ENCODE peak calls at places on chromosomes 12 and 14, in seven cellular contexts. D is CD8-positive, alpha-beta memory T cell; O is spleen; I is neural progenitor cell; Z is ovary; A is lung; C is heart left ventricle. J is an unnamed sample.

GRCh38 chr14:104968153-104968527 is 10.0 kb downstream of the AHNAK2 start:
- DNase-seq in I (peak; percentile 63), O (peak; percentile 74), Z (peak; percentile 86), D (no peak), A (peak; percentile 56), C (no peak), J (peak; percentile 71)

GRCh38 chr14:68377459-68377858 is 415.4 kb downstream of the ZFP36L1 start:
- DNase-seq in D (no peak), O (peak; percentile 82), I (peak; percentile 14), Z (no peak), A (peak; percentile 45), C (peak; percentile 80), J (no peak)

GRCh38 chr12:69844836-69845235 is 19.8 kb downstream of the MYRFL start:
- DNase-seq in I (no peak), D (no peak), O (no peak), C (no peak), A (no peak), Z (no peak), J (no peak)

GRCh38 chr12:109963743-109964429 is 32.3 kb downstream of the GIT2 start:
- DNase-seq in O (no peak), A (no peak), D (no peak), Z (peak; percentile 39), C (no peak), I (no peak), J (peak; percentile 46)

GRCh38 chr14:106129274-106129673 is 602.9 kb downstream of the TMEM121 start:
- DNase-seq in O (no peak), Z (no peak), A (no peak), D (no peak), I (no peak), C (no peak), J (no peak)

GRCh38 chr12:108854453-108855283 is 2.7 kb downstream of the SSH1 start:
- DNase-seq in A (no peak), O (peak; percentile 72), I (no peak), C (peak; percentile 47), Z (no peak), D (no peak), J (peak; percentile 43)

GRCh38 chr12:114291389-114292075 is 114.4 kb downstream of the TBX5 start:
- DNase-seq in Z (no peak), O (no peak), A (no peak), C (no peak), D (no peak), I (no peak), J (no peak)

GRCh38 chr12:123131879-123132402 is 18.9 kb downstream of the PITPNM2 start:
- DNase-seq in A (peak; percentile 61), Z (no peak), O (peak; percentile 74), C (no peak), D (no peak), I (no peak), J (no peak)

GRCh38 chr14:57470909-57471308 is 22.7 kb downstream of the CCDC198 start:
- DNase-seq in Z (no peak), D (no peak), I (no peak), A (no peak), O (no peak), C (no peak), J (no peak)

GRCh38 chr12:28177461-28177860 is 12.8 kb upstream of the CCDC91 start:
- DNase-seq in Z (no peak), O (no peak), I (no peak), A (no peak), D (no peak), C (no peak), J (no peak)

GRCh38 chr14:71659165-71659564 is 273.1 kb upstream of the RGS6 start:
- DNase-seq in D (no peak), C (no peak), I (no peak), O (no peak), A (no peak), Z (no peak), J (no peak)

GRCh38 chr12:19518209-19518608 is 78.9 kb downstream of the AEBP2 start:
- DNase-seq in A (no peak), I (no peak), C (no peak), D (no peak), Z (no peak), O (no peak), J (no peak)

GRCh38 chr12:51923506-51924365 is 16.4 kb downstream of the ACVRL1 start:
- DNase-seq in O (peak; percentile 92), A (peak; percentile 52), Z (no peak), I (peak; percentile 72), C (peak; percentile 72), D (peak; percentile 42), J (peak; percentile 67)

GRCh38 chr14:22646570-22647254 is 2.6 kb upstream of the OR6J1 start:
- DNase-seq in A (no peak), D (no peak), C (no peak), O (no peak), I (no peak), Z (no peak), J (no peak)

GRCh38 chr12:53624453-53624852 is 1.7 kb downstream of the ATF7 start:
- DNase-seq in I (no peak), C (no peak), D (no peak), O (no peak), Z (no peak), A (no peak), J (peak; percentile 10)

GRCh38 chr14:55851961-55852360 is 266.2 kb upstream of the PELI2 start:
- DNase-seq in A (no peak), Z (no peak), C (peak; percentile 43), O (no peak), I (no peak), D (no peak), J (no peak)

GRCh38 chr14:64232095-64232830 is 61.9 kb downstream of the ESR2 start:
- DNase-seq in I (no peak), D (no peak), A (no peak), O (no peak), Z (no peak), C (no peak), J (no peak)

GRCh38 chr12:70648191-70648590 is 11.0 kb upstream of the PTPRB start:
- DNase-seq in C (no peak), D (no peak), A (no peak), I (no peak), Z (no peak), O (no peak), J (no peak)

GRCh38 chr14:22432348-22432976 is 156.6 kb downstream of the DAD1 start:
- DNase-seq in I (no peak), Z (peak; percentile 37), D (no peak), O (no peak), A (peak; percentile 51), C (peak; percentile 33), J (peak; percentile 74)

GRCh38 chr12:49225551-49226166 is 36.8 kb upstream of the TUBA1A start:
- DNase-seq in O (no peak), C (no peak), A (peak; percentile 76), D (no peak), Z (no peak), I (no peak), J (no peak)

GRCh38 chr14:67251573-67252226 is 10.5 kb downstream of the PALS1 start:
- DNase-seq in Z (no peak), O (no peak), A (no peak), I (peak; percentile 25), D (no peak), C (no peak), J (no peak)

GRCh38 chr14:38079268-38079667 is 128.4 kb upstream of the SSTR1 start:
- DNase-seq in Z (no peak), C (no peak), A (no peak), I (no peak), O (no peak), D (no peak), J (peak; percentile 16)

GRCh38 chr14:71590131-71590530 is 342.1 kb upstream of the RGS6 start:
- DNase-seq in O (no peak), I (no peak), D (no peak), Z (no peak), C (no peak), A (no peak), J (no peak)

GRCh38 chr14:20436363-20436755 is 393 bp upstream of the KLHL33 start:
- DNase-seq in I (no peak), O (no peak), Z (no peak), C (no peak), D (no peak), A (no peak), J (no peak)
- H3K4me1 ChIP-seq in I (no peaks in the 10 kb centered on the region), O (peaks cover 56% of the 10 kb centered on the region), Z (peaks cover 2% of the 10 kb centered on the region), C (no peaks in the 10 kb centered on the region), D (peaks cover 15% of the 10 kb centered on the region), A (peaks cover 4% of the 10 kb centered on the region), J (no peaks in the 10 kb centered on the region)

GRCh38 chr12:83665755-83666154 is 979.0 kb downstream of the TMTC2 start:
- DNase-seq in O (no peak), D (no peak), I (no peak), C (no peak), A (no peak), Z (no peak), J (no peak)

GRCh38 chr12:83664650-83665049 is 977.9 kb downstream of the TMTC2 start:
- DNase-seq in C (no peak), Z (no peak), A (no peak), O (no peak), D (no peak), I (peak; percentile 21), J (peak; percentile 10)

GRCh38 chr12:83660727-83661126 is 974.0 kb downstream of the TMTC2 start:
- DNase-seq in Z (no peak), A (no peak), O (no peak), C (no peak), I (no peak), D (no peak), J (no peak)

GRCh38 chr12:83666690-83667089 is 980.0 kb downstream of the TMTC2 start:
- DNase-seq in Z (no peak), A (no peak), O (no peak), C (no peak), D (no peak), I (no peak), J (no peak)
- H3K27me3 ChIP-seq in Z (no peaks in the 10 kb centered on the region), A (no peaks in the 10 kb centered on the region), O (no peaks in the 10 kb centered on the region), C (no peaks in the 10 kb centered on the region), D (no peaks in the 10 kb centered on the region), I (no peaks in the 10 kb centered on the region), J (no peaks in the 10 kb centered on the region)

DNA sequence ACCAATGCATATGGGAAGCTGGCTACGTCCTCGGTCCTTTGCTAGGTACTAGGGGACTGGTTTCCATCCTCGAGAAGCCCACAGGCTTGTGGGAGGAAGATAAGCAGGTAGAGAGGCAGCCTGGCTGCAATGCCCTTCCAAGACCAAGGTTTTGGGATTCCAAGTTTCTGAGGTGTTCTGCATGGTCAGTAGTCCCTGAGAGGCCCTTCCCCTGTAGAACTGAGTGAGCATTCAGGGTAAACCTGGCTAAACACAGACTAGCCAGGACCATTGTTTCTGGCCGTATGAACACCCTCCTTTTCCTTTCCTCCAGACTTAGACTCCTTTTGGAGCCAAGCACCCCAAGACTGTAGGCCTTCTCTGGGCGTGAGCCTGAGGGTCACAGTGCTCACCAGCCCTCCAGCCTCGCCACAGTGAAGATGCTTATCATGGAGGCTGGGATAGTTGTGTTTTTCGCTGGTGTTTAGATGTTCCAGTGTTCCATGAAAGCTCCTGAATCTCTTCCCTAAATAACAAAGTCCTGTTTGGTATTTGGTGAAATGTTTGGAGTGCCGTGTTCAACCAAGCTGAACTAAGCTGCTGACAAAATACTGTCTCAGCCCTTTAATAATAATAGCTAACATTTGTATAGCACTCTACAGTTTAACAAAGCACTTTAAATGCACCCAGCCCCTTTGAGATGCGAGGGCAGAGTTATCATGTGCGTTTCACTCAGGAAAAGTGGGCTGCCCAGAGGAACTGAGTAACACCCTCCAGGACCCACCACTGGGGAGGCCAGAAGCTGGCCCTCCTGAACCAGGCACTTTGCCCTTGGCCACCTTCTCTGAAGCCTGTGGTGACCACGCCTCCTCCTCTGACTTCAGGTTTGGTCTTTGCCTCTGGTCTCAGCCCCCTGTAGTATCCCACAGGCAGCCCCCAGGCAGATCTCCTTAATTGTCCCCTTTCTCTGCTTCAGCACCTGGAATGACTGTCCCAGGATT is 284.5 kb downstream of the CACNA1C start:
- DNase-seq in I (no peak), D (no peak), A (no peak), Z (no peak), O (no peak), C (no peak), J (no peak)
- H3K4me1 ChIP-seq in I (peaks cover 10% of the 10 kb centered on the region), D (no peaks in the 10 kb centered on the region), A (peaks cover 10% of the 10 kb centered on the region), Z (no peaks in the 10 kb centered on the region), O (peaks cover 51% of the 10 kb centered on the region), C (peaks cover 52% of the 10 kb centered on the region), J (peaks cover 42% of the 10 kb centered on the region)

GRCh38 chr12:94127239-94128131 is 20.9 kb upstream of the PLXNC1 start:
- DNase-seq in D (no peak), A (no peak), C (no peak), I (no peak), O (no peak), Z (no peak), J (no peak)
- H3K27me3 ChIP-seq in D (no peaks in the 10 kb centered on the region), A (no peaks in the 10 kb centered on the region), C (peaks cover 9% of the 10 kb centered on the region), I (peaks cover 63% of the 10 kb centered on the region), O (no peaks in the 10 kb centered on the region), Z (no peaks in the 10 kb centered on the region), J (peaks cover 28% of the 10 kb centered on the region)

J was measured in hepatocyte.